ENCODE peak calls at places on chromosome 9, in seven cellular contexts. H is activated CD4-positive, alpha-beta T cell treated with anti-CD3 and anti-CD28 coated beads, Interleukin-2, amount 10 ng/mL, durations not matched to agents 7 days and 5 days; Y is DMS153; R is stimulated activated CD8-positive, alpha-beta memory T cell treated with anti-CD3 and anti-CD28 coated beads, Interleukin-4, amount 100 ng/mL, for 24 hours; Z is left ventricle myocardium inferior; L is HuH-7.5; O is activated CD4-positive, alpha-beta memory T cell treated with anti-CD3 and anti-CD28 coated beads, Interleukin-2, amount 10 ng/mL, durations not matched to agents 7 days and 5 days. E is an unnamed sample.

GRCh38 chr9:16718296-16718695 is 152.2 kb downstream of the BNC2 start:
- DNase-seq in H (no peak), Y (no peak), R (no peak), Z (no peak), L (no peak), O (no peak), E (no peak)

GRCh38 chr9:94210616-94211603 is 48.2 kb upstream of the ZNF169 start:
- DNase-seq in H (no peak), Y (no peak), R (no peak), Z (no peak), L (no peak), O (no peak), E (peak; percentile 35)

GRCh38 chr9:3118081-3118480 is 274.2 kb upstream of the PUM3 start:
- DNase-seq in H (no peak), Y (no peak), R (no peak), Z (no peak), L (no peak), O (no peak), E (no peak)

GRCh38 chr9:112404367-112404979 is 24.6 kb downstream of the HSDL2 start:
- DNase-seq in H (no peak), Y (no peak), R (no peak), Z (no peak), L (no peak), O (no peak), E (no peak)

GRCh38 chr9:91156451-91157234 is 205.1 kb downstream of the AUH start:
- DNase-seq in H (peak; percentile 6), Y (no peak), R (no peak), Z (no peak), L (no peak), O (peak; percentile 48), E (no peak)

GRCh38 chr9:74609671-74610416 is 112.7 kb downstream of the RORB start:
- DNase-seq in H (no peak), Y (no peak), R (no peak), Z (no peak), L (no peak), O (no peak), E (peak; percentile 57)

GRCh38 chr9:113220467-113221002 is 542 bp downstream of the FKBP15 start:
- DNase-seq in H (peak; percentile 9), Y (no peak), R (no peak), Z (no peak), L (no peak), O (peak; percentile 20), E (no peak)

GRCh38 chr9:113656771-113657670 is 193.5 kb downstream of the RGS3 start:
- DNase-seq in H (no peak), Y (no peak), R (no peak), Z (no peak), L (no peak), O (no peak), E (no peak)

GRCh38 chr9:36942891-36943290 is 91.2 kb downstream of the PAX5 start:
- DNase-seq in H (no peak), Y (no peak), R (no peak), Z (no peak), L (no peak), O (no peak), E (no peak)

GRCh38 chr9:133344979-133345378 is 3.0 kb downstream of the MED22 start:
- DNase-seq in H (no peak), Y (no peak), R (no peak), Z (no peak), L (no peak), O (no peak), E (no peak)

GRCh38 chr9:82490019-82490499 is 501.5 kb downstream of the SPATA31D1 start:
- DNase-seq in H (no peak), Y (no peak), R (no peak), Z (no peak), L (no peak), O (no peak), E (peak; percentile 81)

GRCh38 chr9:6355728-6356127 is 27.6 kb downstream of the TPD52L3 start:
- DNase-seq in H (no peak), Y (no peak), R (no peak), Z (no peak), L (no peak), O (no peak), E (no peak)

GRCh38 chr9:82457959-82458358 is 469.4 kb downstream of the SPATA31D1 start:
- DNase-seq in H (no peak), Y (no peak), R (no peak), Z (no peak), L (no peak), O (no peak), E (peak; percentile 68)

GRCh38 chr9:11618241-11618805 is 1005.5 kb upstream of the PTPRD start:
- DNase-seq in H (no peak), Y (no peak), R (no peak), Z (no peak), L (no peak), O (no peak), E (no peak)

GRCh38 chr9:2178034-2178734 is 163.0 kb downstream of the SMARCA2 start:
- DNase-seq in H (no peak), Y (no peak), R (no peak), Z (no peak), L (no peak), O (no peak), E (no peak)

GRCh38 chr9:10265102-10265708 is 347.6 kb downstream of the PTPRD start:
- DNase-seq in H (no peak), Y (no peak), R (no peak), Z (no peak), L (no peak), O (no peak), E (peak; percentile 47)

GRCh38 chr9:128088253-128088945 is 20.4 kb downstream of the SLC25A25 start:
- DNase-seq in H (no peak), Y (no peak), R (no peak), Z (no peak), L (no peak), O (no peak), E (no peak)

GRCh38 chr9:127884427-127884911 is 7.0 kb upstream of the AK1 start:
- DNase-seq in H (no peak), Y (peak; percentile 48), R (no peak), Z (peak; percentile 59), L (no peak), O (no peak), E (peak; percentile 91)

GRCh38 chr9:13380903-13381302 is 101.4 kb upstream of the MPDZ start:
- DNase-seq in H (no peak), Y (no peak), R (no peak), Z (no peak), L (no peak), O (no peak), E (no peak)

GRCh38 chr9:14314424-14314928 is 535 bp upstream of the NFIB start:
- DNase-seq in H (no peak), Y (peak; percentile 77), R (no peak), Z (peak; percentile 83), L (peak; percentile 82), O (no peak), E (peak; percentile 97)

GRCh38 chr9:79567671-79568098 is 4.1 kb upstream of the TLE4 start:
- DNase-seq in H (no peak), Y (no peak), R (no peak), Z (no peak), L (no peak), O (no peak), E (peak; percentile 55)

GRCh38 chr9:111598730-111599091 is 736 bp downstream of the PTGR1 start:
- DNase-seq in H (no peak), Y (no peak), R (no peak), Z (peak; percentile 29), L (peak; percentile 26), O (peak; percentile 16), E (peak; percentile 48)

GRCh38 chr9:127553793-127554192 is 58.3 kb upstream of the STXBP1 start:
- DNase-seq in H (no peak), Y (no peak), R (no peak), Z (no peak), L (no peak), O (no peak), E (no peak)

GRCh38 chr9:69622664-69623063 is 49.5 kb downstream of the APBA1 start:
- DNase-seq in H (no peak), Y (no peak), R (no peak), Z (no peak), L (no peak), O (no peak), E (no peak)

GRCh38 chr9:69971643-69972449 is 71.8 kb upstream of the MAMDC2 start:
- DNase-seq in H (peak; percentile 61), Y (peak; percentile 54), R (peak; percentile 10), Z (peak; percentile 80), L (peak; percentile 38), O (peak; percentile 57), E (peak; percentile 78)

GRCh38 chr9:112278152-112278551 is 55.3 kb downstream of the PTBP3 start:
- DNase-seq in H (no peak), Y (no peak), R (no peak), Z (no peak), L (no peak), O (no peak), E (no peak)

GRCh38 chr9:112751059-112751795 is 667 bp downstream of the SNX30 start:
- DNase-seq in H (peak; percentile 51), Y (peak; percentile 15), R (peak; percentile 5), Z (peak; percentile 33), L (peak; percentile 85), O (peak; percentile 68), E (peak; percentile 87)

GRCh38 chr9:134735441-134736175 is 94.0 kb downstream of the COL5A1 start:
- DNase-seq in H (no peak), Y (no peak), R (no peak), Z (peak; percentile 84), L (no peak), O (no peak), E (peak; percentile 55)

GRCh38 chr9:136529516-136530471 is 16.1 kb downstream of the NOTCH1 start:
- DNase-seq in H (no peak), Y (no peak), R (no peak), Z (no peak), L (no peak), O (no peak), E (no peak)

GRCh38 chr9:113633782-113634596 is 170.5 kb downstream of the RGS3 start:
- DNase-seq in H (no peak), Y (no peak), R (no peak), Z (no peak), L (no peak), O (no peak), E (no peak)

GRCh38 chr9:91677354-91677753 is 253.7 kb upstream of the NFIL3 start:
- DNase-seq in H (no peak), Y (no peak), R (no peak), Z (no peak), L (no peak), O (no peak), E (no peak)

GRCh38 chr9:116331241-116331640 is 177.7 kb downstream of the PAPPA start:
- DNase-seq in H (no peak), Y (no peak), R (no peak), Z (no peak), L (no peak), O (no peak), E (peak; percentile 43)

GRCh38 chr9:134372621-134373267 is 46.5 kb downstream of the RXRA start:
- DNase-seq in H (no peak), Y (no peak), R (no peak), Z (peak; percentile 65), L (no peak), O (no peak), E (no peak)

GRCh38 chr9:131036071-131036470 is 27.1 kb downstream of the LAMC3 start:
- DNase-seq in H (no peak), Y (no peak), R (no peak), Z (no peak), L (no peak), O (no peak), E (no peak)

GRCh38 chr9:4548796-4549725 is 58.8 kb downstream of the SLC1A1 start:
- DNase-seq in H (no peak), Y (no peak), R (no peak), Z (peak; percentile 22), L (no peak), O (no peak), E (no peak)

GRCh38 chr9:87883990-87884389 is 1.3 kb downstream of the SPATA31E1 start:
- DNase-seq in H (no peak), Y (no peak), R (no peak), Z (no peak), L (peak; percentile 23), O (no peak), E (no peak)

GRCh38 chr9:136532799-136533774 is 12.8 kb downstream of the NOTCH1 start:
- DNase-seq in H (peak; percentile 76), Y (no peak), R (peak; percentile 49), Z (no peak), L (no peak), O (peak; percentile 84), E (no peak)

GRCh38 chr9:2180704-2181103 is 165.6 kb downstream of the SMARCA2 start:
- DNase-seq in H (no peak), Y (no peak), R (no peak), Z (no peak), L (no peak), O (no peak), E (no peak)

E was measured in NCI-H69.